ENCODE peak calls at places on chromosome 16, in five cellular contexts. One of them, this sample, is unnamed. For H3K4me1, the result is how much of the 10 kb centered on the place peaks cover.

GRCh38 chr16:2147981-2148671 is at the start of gene RAB26:
- DNase-seq in CD8-positive, alpha-beta memory T cell: peak
- DNase-seq in endodermal cell: peak
- DNase-seq in keratinocyte: no peak
- DNase-seq in PC-9: peak
- DNase-seq in this sample: peak

GRCh38 chr16:27455700-27456099 is 53.7 kb downstream of the IL21R start:
- DNase-seq in CD8-positive, alpha-beta memory T cell: peak
- DNase-seq in endodermal cell: no peak
- DNase-seq in keratinocyte: no peak
- DNase-seq in PC-9: no peak
- DNase-seq in this sample: peak

GRCh38 chr16:81429045-81429521 is 15.5 kb upstream of the CMIP start:
- DNase-seq in CD8-positive, alpha-beta memory T cell: no peak
- DNase-seq in endodermal cell: peak
- DNase-seq in keratinocyte: no peak
- DNase-seq in PC-9: peak
- DNase-seq in this sample: peak

GRCh38 chr16:49859139-49859947 is 3.4 kb upstream of the ZNF423 start:
- DNase-seq in CD8-positive, alpha-beta memory T cell: no peak
- DNase-seq in endodermal cell: peak
- DNase-seq in keratinocyte: no peak
- DNase-seq in PC-9: no peak
- DNase-seq in this sample: peak

GRCh38 chr16:66959645-66960177 is 1.4 kb upstream of the CES3 start:
- DNase-seq in CD8-positive, alpha-beta memory T cell: no peak
- DNase-seq in endodermal cell: no peak
- DNase-seq in keratinocyte: no peak
- DNase-seq in PC-9: no peak
- DNase-seq in this sample: no peak

GRCh38 chr16:10938321-10938720 is 3.9 kb downstream of the DEXI start:
- DNase-seq in CD8-positive, alpha-beta memory T cell: no peak
- DNase-seq in endodermal cell: no peak
- DNase-seq in keratinocyte: no peak
- DNase-seq in PC-9: no peak
- DNase-seq in this sample: no peak

GRCh38 chr16:69049146-69049545 is 56.3 kb upstream of the HAS3 start:
- DNase-seq in CD8-positive, alpha-beta memory T cell: no peak
- DNase-seq in endodermal cell: no peak
- DNase-seq in keratinocyte: no peak
- DNase-seq in PC-9: no peak
- DNase-seq in this sample: peak

GRCh38 chr16:54402270-54402669 is 115.7 kb upstream of the IRX3 start:
- DNase-seq in CD8-positive, alpha-beta memory T cell: no peak
- DNase-seq in endodermal cell: peak
- DNase-seq in keratinocyte: no peak
- DNase-seq in PC-9: no peak
- DNase-seq in this sample: no peak

GRCh38 chr16:84137287-84137686 is 7.7 kb downstream of the HSDL1 start:
- DNase-seq in CD8-positive, alpha-beta memory T cell: no peak
- DNase-seq in endodermal cell: no peak
- DNase-seq in keratinocyte: no peak
- DNase-seq in PC-9: no peak
- DNase-seq in this sample: no peak

GRCh38 chr16:57643902-57644301 is 15.5 kb downstream of the ADGRG1 start:
- DNase-seq in CD8-positive, alpha-beta memory T cell: no peak
- DNase-seq in endodermal cell: no peak
- DNase-seq in keratinocyte: no peak
- DNase-seq in PC-9: no peak
- DNase-seq in this sample: no peak
- H3K27ac ChIP-seq in CD8-positive, alpha-beta memory T cell: no peak
- H3K27ac ChIP-seq in endodermal cell: no peak
- H3K27ac ChIP-seq in keratinocyte: no peak
- H3K27ac ChIP-seq in PC-9: peak
- H3K27ac ChIP-seq in this sample: no peak

GRCh38 chr16:75971334-75971733 is 245.0 kb upstream of the CPHXL start:
- DNase-seq in CD8-positive, alpha-beta memory T cell: no peak
- DNase-seq in endodermal cell: no peak
- DNase-seq in keratinocyte: no peak
- DNase-seq in PC-9: no peak
- DNase-seq in this sample: no peak

DNA sequence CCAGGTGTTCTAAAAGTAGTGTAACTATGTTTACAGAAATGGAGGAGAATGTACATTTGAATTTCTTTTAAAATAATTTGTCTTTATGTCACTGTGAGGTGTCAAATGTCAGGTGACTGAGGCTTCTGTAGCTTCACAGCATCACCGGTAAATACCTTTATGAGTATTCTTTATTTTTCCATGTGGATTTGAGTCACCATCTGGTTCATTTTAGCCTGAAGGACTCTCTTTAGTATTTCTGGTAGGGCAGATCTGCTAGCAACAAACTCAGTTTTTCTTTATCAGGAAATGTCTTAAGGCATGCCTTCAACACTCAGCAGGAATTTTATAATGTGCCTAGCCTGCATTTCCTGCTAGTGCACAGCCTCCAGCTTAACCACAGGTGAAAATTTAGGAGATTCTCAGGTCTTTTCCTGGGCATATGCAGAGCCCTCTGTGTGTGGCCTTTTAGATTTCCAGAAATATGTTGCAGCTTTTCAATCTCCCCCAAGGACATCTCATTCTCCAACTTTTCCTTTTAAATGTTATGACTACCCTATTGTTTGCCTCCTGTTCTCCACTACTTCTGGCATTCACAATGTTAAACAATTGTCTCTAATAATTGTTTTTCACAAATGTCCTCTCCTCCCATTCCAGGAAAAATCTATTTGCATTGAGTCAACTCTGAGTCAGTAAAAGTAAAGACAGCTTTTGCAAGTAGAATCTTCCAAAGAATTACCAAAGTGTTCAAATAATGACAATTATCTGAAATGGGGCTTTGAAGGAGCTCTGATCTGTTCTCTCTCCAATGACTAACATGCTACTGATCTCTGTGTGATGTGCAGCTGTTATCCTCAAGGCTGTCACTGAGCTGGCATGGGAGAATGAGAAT is 239.4 kb upstream of the CPHXL start:
- DNase-seq in CD8-positive, alpha-beta memory T cell: no peak
- DNase-seq in endodermal cell: no peak
- DNase-seq in keratinocyte: no peak
- DNase-seq in PC-9: no peak
- DNase-seq in this sample: peak
- H3K4me1 ChIP-seq in CD8-positive, alpha-beta memory T cell: under half
- H3K4me1 ChIP-seq in endodermal cell: under half
- H3K4me1 ChIP-seq in keratinocyte: under half
- H3K4me1 ChIP-seq in PC-9: under half
- H3K4me1 ChIP-seq in this sample: under half

GRCh38 chr16:70747703-70748631 is 53.0 kb downstream of the VAC14 start:
- DNase-seq in CD8-positive, alpha-beta memory T cell: no peak
- DNase-seq in endodermal cell: no peak
- DNase-seq in keratinocyte: no peak
- DNase-seq in PC-9: peak
- DNase-seq in this sample: peak
- H3K27ac ChIP-seq in CD8-positive, alpha-beta memory T cell: no peak
- H3K27ac ChIP-seq in endodermal cell: no peak
- H3K27ac ChIP-seq in keratinocyte: no peak
- H3K27ac ChIP-seq in PC-9: peak
- H3K27ac ChIP-seq in this sample: no peak

GRCh38 chr16:85602831-85603755 is 10.0 kb upstream of the GSE1 start:
- DNase-seq in CD8-positive, alpha-beta memory T cell: no peak
- DNase-seq in endodermal cell: no peak
- DNase-seq in keratinocyte: no peak
- DNase-seq in PC-9: peak
- DNase-seq in this sample: no peak
- H3K4me1 ChIP-seq in CD8-positive, alpha-beta memory T cell: under half
- H3K4me1 ChIP-seq in endodermal cell: under half
- H3K4me1 ChIP-seq in keratinocyte: under half
- H3K4me1 ChIP-seq in PC-9: under half
- H3K4me1 ChIP-seq in this sample: half or more

DNA sequence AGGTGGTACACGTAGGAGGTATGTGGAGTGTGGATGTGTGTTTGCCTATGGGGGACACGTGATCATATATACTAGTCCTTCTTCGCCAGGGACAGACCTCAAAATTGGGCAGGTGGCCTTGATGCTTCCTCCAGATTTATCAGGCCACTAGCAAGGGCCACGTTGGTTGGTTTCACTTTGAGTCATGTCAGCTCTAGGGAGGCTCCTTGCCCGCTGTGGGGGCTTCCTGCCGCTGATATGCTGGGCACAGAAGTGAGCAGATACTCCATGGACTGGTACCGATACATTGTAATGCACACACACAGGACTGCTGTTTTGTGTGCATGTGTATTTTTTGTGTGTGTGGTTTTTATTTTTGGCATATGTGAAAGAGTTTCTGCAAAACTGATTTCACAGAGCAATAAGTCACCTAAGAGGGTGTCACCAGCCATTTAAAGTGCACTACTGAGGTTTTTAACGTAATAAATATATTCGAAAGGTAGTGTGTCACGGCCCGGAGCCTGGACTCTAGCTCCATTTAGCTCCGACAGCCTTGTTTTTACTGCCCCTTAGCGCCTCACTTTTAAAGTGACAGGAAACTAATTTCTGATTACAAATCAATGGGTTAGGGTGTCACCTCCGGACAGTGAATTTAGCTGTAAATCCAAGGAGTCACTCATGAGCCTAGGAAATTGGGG is 605.5 kb upstream of the SALL1 start:
- DNase-seq in CD8-positive, alpha-beta memory T cell: no peak
- DNase-seq in endodermal cell: peak
- DNase-seq in keratinocyte: no peak
- DNase-seq in PC-9: no peak
- DNase-seq in this sample: no peak
- H3K27ac ChIP-seq in CD8-positive, alpha-beta memory T cell: no peak
- H3K27ac ChIP-seq in endodermal cell: no peak
- H3K27ac ChIP-seq in keratinocyte: no peak
- H3K27ac ChIP-seq in PC-9: no peak
- H3K27ac ChIP-seq in this sample: no peak

GRCh38 chr16:70702624-70703023 is 16.8 kb upstream of the MTSS2 start:
- DNase-seq in CD8-positive, alpha-beta memory T cell: no peak
- DNase-seq in endodermal cell: no peak
- DNase-seq in keratinocyte: no peak
- DNase-seq in PC-9: no peak
- DNase-seq in this sample: no peak
- H3K4me1 ChIP-seq in CD8-positive, alpha-beta memory T cell: under half
- H3K4me1 ChIP-seq in endodermal cell: under half
- H3K4me1 ChIP-seq in keratinocyte: half or more
- H3K4me1 ChIP-seq in PC-9: under half
- H3K4me1 ChIP-seq in this sample: under half